ENCODE peak calls at places on chromosomes 12 and 14, in nine cellular contexts. I, G, U, B, T, P, W, J and K are unnamed samples. For H3K4me1, the result is how much of the 10 kb centered on the place peaks cover.

GRCh38 chr14:78764240-78764639 is 594.1 kb downstream of the NRXN3 start:
- DNase-seq in J (no peak), W (no peak), G (no peak), B (no peak), U (no peak), P (no peak), I (no peak), T (no peak), K (no peak)

GRCh38 chr12:121781751-121782615 is 11.5 kb downstream of the RHOF start:
- DNase-seq in J (no peak), U (no peak), I (peak), B (no peak), G (no peak), T (no peak), W (no peak), P (peak), K (peak)

GRCh38 chr12:27552886-27553560 is 29.0 kb downstream of the PPFIBP1 start:
- DNase-seq in U (no peak), I (no peak), W (no peak), G (no peak), T (no peak), B (no peak), J (no peak), P (no peak), K (no peak)

GRCh38 chr12:6979021-6979420 is 8.3 kb downstream of the EMG1 start:
- DNase-seq in J (no peak), B (no peak), T (no peak), I (no peak), G (no peak), U (peak), P (no peak), W (no peak), K (no peak)

GRCh38 chr12:21476949-21477348 is 24.5 kb downstream of the RECQL start:
- DNase-seq in B (no peak), G (no peak), J (no peak), W (no peak), P (no peak), I (no peak), T (no peak), U (no peak), K (no peak)

GRCh38 chr12:1220127-1221092 is 229.4 kb downstream of the ERC1 start:
- DNase-seq in B (no peak), T (no peak), J (no peak), W (no peak), G (no peak), P (no peak), U (peak), I (no peak), K (no peak)

GRCh38 chr14:61461808-61462275 is 140.5 kb downstream of the PRKCH start:
- DNase-seq in W (no peak), T (no peak), P (no peak), J (no peak), U (no peak), B (no peak), I (peak), G (no peak), K (peak)

GRCh38 chr14:20757963-20758362 is 10.2 kb upstream of the EDDM3B start:
- DNase-seq in T (no peak), J (peak), B (no peak), P (no peak), U (no peak), W (no peak), I (peak), G (peak), K (no peak)

GRCh38 chr12:15806826-15807225 is 17.6 kb upstream of the EPS8 start:
- DNase-seq in I (no peak), P (no peak), B (no peak), J (no peak), U (no peak), W (no peak), T (no peak), G (no peak), K (no peak)

GRCh38 chr12:19130224-19131019 is 889 bp downstream of the PLEKHA5 start:
- DNase-seq in T (peak), I (no peak), G (peak), J (no peak), U (peak), P (peak), B (peak), W (peak), K (peak)

GRCh38 chr14:75373616-75374015 is 54.2 kb upstream of the JDP2 start:
- DNase-seq in W (no peak), J (no peak), G (no peak), I (no peak), U (no peak), B (no peak), T (no peak), P (no peak), K (no peak)

GRCh38 chr14:102277874-102278630 is 26.9 kb downstream of the MOK start:
- DNase-seq in U (no peak), P (no peak), G (no peak), T (no peak), I (no peak), W (no peak), J (no peak), B (no peak), K (no peak)

GRCh38 chr14:102279688-102280348 is 25.1 kb downstream of the MOK start:
- DNase-seq in U (no peak), W (no peak), J (no peak), T (no peak), I (no peak), B (no peak), P (no peak), G (no peak), K (no peak)

GRCh38 chr14:102278631-102278935 is 26.4 kb downstream of the MOK start:
- DNase-seq in G (no peak), I (no peak), B (no peak), P (no peak), W (no peak), T (no peak), U (no peak), J (no peak), K (no peak)

GRCh38 chr14:102279282-102279681 is 25.7 kb downstream of the MOK start:
- DNase-seq in P (no peak), U (no peak), B (no peak), T (no peak), I (no peak), G (no peak), W (no peak), J (no peak), K (no peak)

DNA sequence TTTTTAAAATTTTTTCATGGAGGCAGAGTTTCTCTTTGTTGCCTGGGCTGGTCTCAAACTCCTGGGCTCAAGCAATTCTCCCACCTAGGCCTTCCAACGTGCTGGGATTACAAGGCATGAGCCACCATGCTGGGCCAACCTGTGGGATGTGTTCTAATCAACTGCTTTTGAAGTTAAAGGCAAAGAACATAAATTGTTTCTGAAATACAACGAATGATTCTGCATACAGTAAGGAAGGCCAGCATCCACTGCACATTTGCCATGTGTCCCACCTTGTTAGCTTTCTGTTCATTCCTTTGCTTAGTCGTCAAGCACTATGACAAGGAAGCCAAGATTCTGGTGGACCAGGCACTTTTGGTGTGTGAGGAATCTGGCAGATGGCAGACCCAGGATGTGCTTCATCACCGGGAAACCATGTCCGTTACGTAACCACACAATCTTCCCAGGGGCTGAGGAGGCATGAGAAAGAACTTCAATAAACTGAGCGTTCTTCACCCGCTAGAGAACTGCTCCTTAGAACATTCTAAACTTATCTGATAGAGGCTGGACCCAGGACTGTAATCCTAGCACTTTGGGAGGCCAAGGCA is 24.5 kb downstream of the MOK start:
- DNase-seq in P (no peak), U (no peak), T (no peak), I (no peak), B (no peak), W (no peak), G (no peak), J (no peak), K (no peak)
- H3K4me1 ChIP-seq in P (under half), U (under half), T (under half), I (under half), B (under half), W (under half), G (under half), J (under half), K (under half)

GRCh38 chr14:73792476-73792875 is 59.2 kb upstream of the PTGR2 start:
- DNase-seq in U (no peak), I (no peak), B (no peak), W (no peak), J (no peak), T (no peak), P (no peak), G (no peak), K (no peak)
- H3K4me1 ChIP-seq in U (half or more), I (under half), B (under half), W (half or more), J (under half), T (under half), P (under half), G (half or more), K (half or more)

DNA sequence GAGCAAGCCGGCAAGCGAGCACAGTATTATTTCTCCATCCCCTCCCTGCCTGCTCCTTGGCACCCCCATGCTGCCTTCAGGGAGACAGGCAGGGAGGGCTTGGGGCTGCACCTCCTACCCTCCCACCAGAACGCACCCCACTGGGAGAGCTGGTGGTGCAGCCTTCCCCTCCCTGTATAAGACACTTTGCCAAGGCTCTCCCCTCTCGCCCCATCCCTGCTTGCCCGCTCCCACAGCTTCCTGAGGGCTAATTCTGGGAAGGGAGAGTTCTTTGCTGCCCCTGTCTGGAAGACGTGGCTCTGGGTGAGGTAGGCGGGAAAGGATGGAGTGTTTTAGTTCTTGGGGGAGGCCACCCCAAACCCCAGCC is 3.9 kb upstream of the NXPH4 start:
- DNase-seq in W (no peak), T (no peak), I (no peak), B (no peak), P (no peak), J (no peak), G (no peak), U (no peak), K (no peak)
- H3K4me1 ChIP-seq in W (under half), T (under half), I (half or more), B (under half), P (under half), J (under half), G (under half), U (half or more), K (under half)

DNA sequence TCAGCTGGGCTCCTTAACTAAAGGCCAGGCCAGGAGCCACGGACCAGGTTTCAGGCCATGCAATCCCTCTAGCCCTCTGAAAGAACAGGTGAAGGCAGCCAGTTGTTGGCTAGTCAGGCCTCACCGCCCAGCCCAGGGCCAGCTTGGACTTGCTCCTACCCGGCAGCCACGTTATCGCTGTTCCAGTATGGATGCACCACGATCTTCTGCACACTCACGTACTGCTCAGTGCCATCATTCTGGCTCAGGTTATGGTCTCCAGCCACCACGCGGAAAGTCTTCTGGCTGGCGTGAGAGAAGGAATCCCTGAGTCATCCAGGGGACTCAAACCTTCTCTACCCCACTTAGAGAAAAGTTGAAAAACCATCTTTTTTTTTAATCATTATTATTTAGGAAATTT is 4.1 kb downstream of the CELA1 start:
- DNase-seq in G (no peak), J (no peak), B (no peak), W (no peak), P (no peak), I (no peak), U (no peak), T (no peak), K (no peak)
- H3K4me1 ChIP-seq in G (under half), J (under half), B (under half), W (under half), P (under half), I (under half), U (under half), T (under half), K (under half)

GRCh38 chr14:68784298-68784910 is 8.5 kb downstream of the ZFP36L1 start:
- DNase-seq in P (no peak), G (no peak), W (peak), J (no peak), B (peak), U (peak), T (peak), I (no peak), K (no peak)

GRCh38 chr14:68780358-68781160 is 12.3 kb downstream of the ZFP36L1 start:
- DNase-seq in T (peak), B (peak), G (no peak), U (peak), J (no peak), I (peak), P (no peak), W (no peak), K (peak)

GRCh38 chr14:68781161-68782021 is 11.5 kb downstream of the ZFP36L1 start:
- DNase-seq in P (peak), J (peak), U (peak), W (no peak), I (peak), B (no peak), G (no peak), T (peak), K (no peak)

GRCh38 chr14:68783408-68784297 is 9.2 kb downstream of the ZFP36L1 start:
- DNase-seq in U (peak), W (peak), J (no peak), T (no peak), I (no peak), B (no peak), G (no peak), P (no peak), K (no peak)

GRCh38 chr14:68782091-68782981 is 10.5 kb downstream of the ZFP36L1 start:
- DNase-seq in J (no peak), G (no peak), T (peak), I (no peak), B (no peak), P (peak), U (peak), W (peak), K (no peak)
- H3K4me1 ChIP-seq in J (half or more), G (half or more), T (under half), I (under half), B (half or more), P (half or more), U (half or more), W (half or more), K (under half)

DNA sequence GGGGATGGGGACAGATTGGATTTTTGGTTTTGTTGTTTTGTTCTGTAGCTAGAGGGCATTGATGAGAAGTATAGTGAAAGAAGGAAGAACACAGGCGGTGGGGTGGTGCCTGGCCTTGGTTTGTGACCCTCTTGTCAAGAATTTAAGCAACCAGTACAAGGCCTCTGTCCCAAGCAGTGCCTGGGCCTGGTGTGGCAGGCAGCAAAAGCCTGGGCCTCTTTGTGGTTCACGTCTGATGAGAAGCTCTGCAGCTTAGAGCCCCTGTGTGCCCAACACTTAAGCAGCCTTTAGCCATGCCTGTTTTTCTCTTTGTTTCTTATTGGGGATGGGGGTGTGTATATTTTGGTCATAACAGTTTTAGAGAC is 98.0 kb downstream of the PPP2R5C start:
- DNase-seq in I (no peak), P (no peak), B (no peak), W (no peak), G (no peak), T (no peak), J (no peak), U (no peak), K (no peak)
- H3K4me1 ChIP-seq in I (under half), P (under half), B (under half), W (under half), G (under half), T (under half), J (under half), U (under half), K (under half)

GRCh38 chr14:73759183-73759713 is 45.1 kb upstream of the PNMA1 start:
- DNase-seq in B (no peak), T (peak), P (peak), J (no peak), G (peak), I (peak), U (peak), W (peak), K (peak)
- H3K4me1 ChIP-seq in B (half or more), T (under half), P (half or more), J (half or more), G (half or more), I (half or more), U (half or more), W (half or more), K (half or more)

GRCh38 chr12:62899568-62900390 is 35.2 kb downstream of the PPM1H start:
- DNase-seq in P (no peak), W (no peak), J (no peak), T (no peak), G (no peak), I (no peak), U (no peak), B (no peak), K (no peak)
- H3K4me1 ChIP-seq in P (under half), W (under half), J (under half), T (under half), G (under half), I (under half), U (under half), B (under half), K (under half)